ENCODE peak calls at places on chromosomes 5 and 9, in six cellular contexts. One of them, this sample, is unnamed.

GRCh38 chr5:111758284-111758628 is 1.3 kb upstream of the NREP start:
- DNase-seq in nucleus accumbens: no peak
- DNase-seq in HCEC 1CT: no peak
- DNase-seq in caudate nucleus: no peak
- DNase-seq in stimulated activated CD4-positive, alpha-beta T cell treated with anti-CD3 and anti-CD28 coated beads, Interleukin-2, amount 100 ng/mL, for 48 hours: no peak
- DNase-seq in NCI-H1105: no peak
- DNase-seq in this sample: no peak

GRCh38 chr5:154042751-154043150 is 4.0 kb downstream of the MFAP3 start:
- DNase-seq in nucleus accumbens: no peak
- DNase-seq in caudate nucleus: no peak
- DNase-seq in HCEC 1CT: no peak
- DNase-seq in NCI-H1105: no peak
- DNase-seq in stimulated activated CD4-positive, alpha-beta T cell treated with anti-CD3 and anti-CD28 coated beads, Interleukin-2, amount 100 ng/mL, for 48 hours: no peak
- DNase-seq in this sample: no peak

GRCh38 chr5:54520940-54521339 is 3.4 kb downstream of the SNX18 start:
- DNase-seq in nucleus accumbens: no peak
- DNase-seq in stimulated activated CD4-positive, alpha-beta T cell treated with anti-CD3 and anti-CD28 coated beads, Interleukin-2, amount 100 ng/mL, for 48 hours: no peak
- DNase-seq in HCEC 1CT: peak
- DNase-seq in NCI-H1105: no peak
- DNase-seq in caudate nucleus: no peak
- DNase-seq in this sample: no peak

GRCh38 chr5:170278611-170279500 is 18.7 kb downstream of the LCP2 start:
- DNase-seq in stimulated activated CD4-positive, alpha-beta T cell treated with anti-CD3 and anti-CD28 coated beads, Interleukin-2, amount 100 ng/mL, for 48 hours: peak
- DNase-seq in HCEC 1CT: no peak
- DNase-seq in caudate nucleus: no peak
- DNase-seq in nucleus accumbens: no peak
- DNase-seq in NCI-H1105: no peak
- DNase-seq in this sample: peak

GRCh38 chr5:79878721-79879336 is 112.2 kb downstream of the MTX3 start:
- DNase-seq in NCI-H1105: no peak
- DNase-seq in caudate nucleus: no peak
- DNase-seq in stimulated activated CD4-positive, alpha-beta T cell treated with anti-CD3 and anti-CD28 coated beads, Interleukin-2, amount 100 ng/mL, for 48 hours: peak
- DNase-seq in nucleus accumbens: no peak
- DNase-seq in HCEC 1CT: no peak
- DNase-seq in this sample: no peak

GRCh38 chr5:76576468-76576867 is 46.7 kb downstream of the F2RL2 start:
- DNase-seq in stimulated activated CD4-positive, alpha-beta T cell treated with anti-CD3 and anti-CD28 coated beads, Interleukin-2, amount 100 ng/mL, for 48 hours: no peak
- DNase-seq in NCI-H1105: no peak
- DNase-seq in nucleus accumbens: no peak
- DNase-seq in HCEC 1CT: no peak
- DNase-seq in caudate nucleus: no peak
- DNase-seq in this sample: no peak

GRCh38 chr5:128546658-128547281 is 8.7 kb upstream of the FBN2 start:
- DNase-seq in stimulated activated CD4-positive, alpha-beta T cell treated with anti-CD3 and anti-CD28 coated beads, Interleukin-2, amount 100 ng/mL, for 48 hours: no peak
- DNase-seq in nucleus accumbens: no peak
- DNase-seq in HCEC 1CT: no peak
- DNase-seq in caudate nucleus: no peak
- DNase-seq in NCI-H1105: no peak
- DNase-seq in this sample: no peak

GRCh38 chr5:89083791-89084190 is 200.8 kb upstream of the MEF2C start:
- DNase-seq in stimulated activated CD4-positive, alpha-beta T cell treated with anti-CD3 and anti-CD28 coated beads, Interleukin-2, amount 100 ng/mL, for 48 hours: no peak
- DNase-seq in NCI-H1105: no peak
- DNase-seq in caudate nucleus: no peak
- DNase-seq in HCEC 1CT: peak
- DNase-seq in nucleus accumbens: no peak
- DNase-seq in this sample: no peak

GRCh38 chr9:6506571-6506970 is 93.6 kb downstream of the UHRF2 start:
- DNase-seq in caudate nucleus: no peak
- DNase-seq in HCEC 1CT: no peak
- DNase-seq in NCI-H1105: no peak
- DNase-seq in stimulated activated CD4-positive, alpha-beta T cell treated with anti-CD3 and anti-CD28 coated beads, Interleukin-2, amount 100 ng/mL, for 48 hours: no peak
- DNase-seq in nucleus accumbens: no peak
- DNase-seq in this sample: no peak

GRCh38 chr5:171137768-171138540 is 171.1 kb upstream of the TLX3 start:
- DNase-seq in caudate nucleus: no peak
- DNase-seq in nucleus accumbens: no peak
- DNase-seq in HCEC 1CT: no peak
- DNase-seq in stimulated activated CD4-positive, alpha-beta T cell treated with anti-CD3 and anti-CD28 coated beads, Interleukin-2, amount 100 ng/mL, for 48 hours: no peak
- DNase-seq in NCI-H1105: no peak
- DNase-seq in this sample: no peak

GRCh38 chr5:113294341-113295110 is 140.3 kb downstream of the TSSK1B start:
- DNase-seq in stimulated activated CD4-positive, alpha-beta T cell treated with anti-CD3 and anti-CD28 coated beads, Interleukin-2, amount 100 ng/mL, for 48 hours: peak
- DNase-seq in caudate nucleus: peak
- DNase-seq in nucleus accumbens: no peak
- DNase-seq in HCEC 1CT: peak
- DNase-seq in NCI-H1105: peak
- DNase-seq in this sample: peak

GRCh38 chr5:67910599-67910998 is 305.0 kb upstream of the PIK3R1 start:
- DNase-seq in NCI-H1105: no peak
- DNase-seq in nucleus accumbens: no peak
- DNase-seq in HCEC 1CT: no peak
- DNase-seq in caudate nucleus: no peak
- DNase-seq in stimulated activated CD4-positive, alpha-beta T cell treated with anti-CD3 and anti-CD28 coated beads, Interleukin-2, amount 100 ng/mL, for 48 hours: no peak
- DNase-seq in this sample: no peak

GRCh38 chr9:99966720-99967119 is 60.3 kb downstream of the STX17 start:
- DNase-seq in NCI-H1105: no peak
- DNase-seq in stimulated activated CD4-positive, alpha-beta T cell treated with anti-CD3 and anti-CD28 coated beads, Interleukin-2, amount 100 ng/mL, for 48 hours: no peak
- DNase-seq in caudate nucleus: no peak
- DNase-seq in HCEC 1CT: peak
- DNase-seq in nucleus accumbens: no peak
- DNase-seq in this sample: no peak

This sample was measured in thyroid gland.